ENCODE peak calls at places on chromosome 3, in six cellular contexts. E, Q, L, S, X and D are unnamed samples.

GRCh38 chr3:14885307-14885706 is 62.1 kb upstream of the NR2C2 start:
- DNase-seq in E (no peak), S (no peak), X (no peak), L (no peak), Q (no peak), D (no peak)

GRCh38 chr3:165464736-165465135 is 268.6 kb upstream of the SLITRK3 start:
- DNase-seq in E (no peak), Q (no peak), L (no peak), S (no peak), X (no peak), D (no peak)

GRCh38 chr3:58090351-58090750 is 82.1 kb downstream of the FLNB start:
- DNase-seq in Q (no peak), L (no peak), X (no peak), S (no peak), E (no peak), D (no peak)

GRCh38 chr3:151912041-151912440 is 38.6 kb downstream of the SUCNR1 start:
- DNase-seq in Q (no peak), X (no peak), E (no peak), S (no peak), L (no peak), D (no peak)

GRCh38 chr3:188306435-188306980 is 152.6 kb downstream of the LPP start:
- DNase-seq in S (no peak), X (no peak), L (no peak), E (no peak), Q (no peak), D (no peak)

GRCh38 chr3:55169608-55170010 is 241.8 kb upstream of the LRTM1 start:
- DNase-seq in Q (no peak), X (no peak), E (no peak), L (no peak), S (no peak), D (no peak)

GRCh38 chr3:39101022-39101689 is 6.3 kb downstream of the GORASP1 start:
- DNase-seq in E (no peak), L (peak), X (no peak), S (no peak), Q (no peak), D (peak)

GRCh38 chr3:141938011-141938350 is 61.5 kb downstream of the ATP1B3 start:
- DNase-seq in L (no peak), E (no peak), S (no peak), X (no peak), Q (no peak), D (no peak)

GRCh38 chr3:33980252-33980651 is 181.8 kb downstream of the PDCD6IP start:
- DNase-seq in L (no peak), X (no peak), Q (no peak), E (no peak), S (no peak), D (no peak)

GRCh38 chr3:67593761-67594234 is 60.6 kb downstream of the SUCLG2 start:
- DNase-seq in Q (no peak), L (peak), X (no peak), E (no peak), S (no peak), D (no peak)

GRCh38 chr3:2390926-2391532 is 292.4 kb downstream of the CNTN4 start:
- DNase-seq in Q (no peak), X (no peak), L (no peak), E (no peak), S (no peak), D (no peak)

GRCh38 chr3:102531686-102532085 is 96.9 kb downstream of the ZPLD1 start:
- DNase-seq in L (no peak), Q (no peak), S (no peak), X (no peak), E (no peak), D (no peak)

GRCh38 chr3:102532901-102533300 is 98.1 kb downstream of the ZPLD1 start:
- DNase-seq in X (no peak), S (no peak), L (no peak), E (no peak), Q (no peak), D (no peak)

GRCh38 chr3:102533784-102534183 is 99.0 kb downstream of the ZPLD1 start:
- DNase-seq in L (no peak), E (no peak), X (no peak), Q (no peak), S (no peak), D (no peak)

GRCh38 chr3:102537122-102537521 is 102.3 kb downstream of the ZPLD1 start:
- DNase-seq in X (no peak), Q (no peak), S (no peak), E (no peak), L (no peak), D (no peak)

GRCh38 chr3:102536479-102536878 is 101.7 kb downstream of the ZPLD1 start:
- DNase-seq in S (no peak), L (no peak), X (no peak), E (no peak), Q (peak), D (no peak)
- TF ChIP-seq CTCF in S (peak), L (peak), X (no peak), E (peak), Q (peak), D (peak)

GRCh38 chr3:130539005-130539404 is 22.0 kb downstream of the COL6A6 start:
- DNase-seq in X (no peak), Q (no peak), S (no peak), E (no peak), L (peak), D (peak)
- TF ChIP-seq CTCF in X (no peak), Q (peak), S (peak), E (no peak), L (peak), D (peak)

DNA sequence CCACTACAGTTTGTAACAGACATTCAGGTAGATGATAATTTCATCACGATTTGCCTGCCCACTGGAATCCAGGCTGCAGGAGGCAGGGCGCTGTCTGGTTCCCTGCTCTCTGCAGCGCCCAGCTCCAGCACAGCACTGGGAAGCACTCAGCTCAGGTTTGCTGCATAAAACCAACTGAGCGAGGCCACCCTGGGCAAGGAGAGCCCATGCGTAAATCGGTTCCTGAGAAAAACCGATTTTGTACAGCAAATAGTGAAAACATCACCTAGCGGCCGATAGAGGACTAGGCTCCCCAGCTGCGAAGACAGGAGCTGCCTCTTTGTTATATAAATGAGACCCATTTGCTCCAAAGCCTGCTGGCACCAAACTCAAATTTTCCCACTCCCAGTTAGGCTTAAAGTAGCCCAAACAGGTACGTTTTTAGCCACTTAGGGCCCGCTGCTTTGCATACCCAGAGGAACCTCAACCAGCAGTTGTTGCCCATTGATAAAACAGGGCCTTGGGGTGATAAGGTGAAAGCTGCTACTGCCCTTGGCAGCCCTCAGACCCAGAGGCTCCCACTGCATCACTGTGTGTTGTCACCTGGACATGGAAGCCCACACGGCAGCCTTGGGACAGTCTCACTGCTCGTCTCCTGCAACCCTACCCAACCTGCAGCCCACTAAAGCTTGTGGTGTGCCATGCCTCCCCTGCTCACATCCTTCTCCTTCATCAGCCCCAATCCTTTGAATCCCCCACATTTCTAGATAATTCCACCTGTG is 47.5 kb downstream of the ALDH1L1 start:
- DNase-seq in S (no peak), X (peak), Q (no peak), L (peak), E (peak), D (no peak)
- TF ChIP-seq CTCF in S (no peak), X (no peak), Q (peak), L (peak), E (no peak), D (peak)

DNA sequence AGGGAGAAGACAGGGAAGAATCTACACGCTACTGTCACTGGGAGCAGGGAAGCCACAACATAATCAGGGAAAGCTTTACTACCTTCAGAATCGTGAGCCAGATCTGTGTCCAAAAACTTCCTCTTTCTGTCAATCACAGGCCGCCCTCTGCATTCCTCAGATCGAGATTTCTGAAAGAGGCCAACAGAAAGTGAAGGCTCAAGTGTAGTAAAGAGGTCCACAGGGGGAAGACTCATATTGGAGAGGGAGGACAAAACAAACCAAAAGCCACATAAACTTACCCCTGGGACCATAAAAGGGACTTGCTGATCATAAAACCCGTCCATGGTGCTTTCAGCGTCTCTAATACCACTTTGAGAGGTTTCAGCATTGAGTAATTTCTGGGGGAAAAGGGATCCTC is 3.3 kb downstream of the ETV5 start:
- DNase-seq in X (no peak), L (no peak), S (no peak), Q (no peak), E (no peak), D (no peak)
- TF ChIP-seq CTCF in X (no peak), L (no peak), S (no peak), Q (no peak), E (no peak), D (no peak)

GRCh38 chr3:148962513-148962912 is 28.8 kb upstream of the GYG1 start:
- DNase-seq in S (no peak), E (peak), L (peak), X (no peak), Q (no peak), D (no peak)
- TF ChIP-seq CTCF in S (no peak), E (no peak), L (no peak), X (no peak), Q (no peak), D (no peak)

DNA sequence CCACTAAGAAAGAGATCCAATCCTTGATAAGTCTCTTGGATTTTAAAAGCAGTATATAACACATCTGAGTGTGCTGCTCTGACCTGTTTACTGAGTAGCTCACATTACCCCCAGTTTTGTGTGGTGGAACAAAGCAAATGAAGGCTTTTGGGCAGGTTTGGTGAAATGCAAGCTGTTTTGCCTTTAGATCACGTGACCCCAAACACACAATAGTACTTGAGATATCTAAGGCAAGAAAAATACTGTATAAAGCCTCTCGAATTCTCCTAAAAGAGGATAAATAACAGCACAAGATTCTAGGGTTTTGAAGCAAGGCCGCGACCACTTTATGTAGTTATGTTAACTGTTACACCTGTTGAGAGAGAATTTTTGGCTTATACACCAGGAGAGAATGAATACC is 49.3 kb upstream of the TRIM42 start:
- DNase-seq in X (no peak), Q (no peak), L (no peak), E (no peak), S (no peak), D (no peak)
- TF ChIP-seq CTCF in X (no peak), Q (no peak), L (no peak), E (no peak), S (no peak), D (no peak)

GRCh38 chr3:13051581-13051980 is 21.6 kb downstream of the IQSEC1 start:
- DNase-seq in X (no peak), S (no peak), L (no peak), Q (no peak), E (no peak), D (no peak)

GRCh38 chr3:13053915-13054704 is 19.1 kb downstream of the IQSEC1 start:
- DNase-seq in E (peak), L (no peak), S (no peak), X (no peak), Q (no peak), D (no peak)

GRCh38 chr3:13052191-13052590 is 21.0 kb downstream of the IQSEC1 start:
- DNase-seq in E (peak), Q (no peak), S (no peak), X (no peak), L (no peak), D (no peak)

GRCh38 chr3:13054705-13055285 is 18.4 kb downstream of the IQSEC1 start:
- DNase-seq in Q (no peak), S (no peak), X (no peak), L (no peak), E (peak), D (no peak)

GRCh38 chr3:13053425-13053824 is 19.8 kb downstream of the IQSEC1 start:
- DNase-seq in Q (no peak), X (no peak), L (no peak), E (peak), S (no peak), D (no peak)
- TF ChIP-seq CTCF in Q (no peak), X (no peak), L (no peak), E (no peak), S (no peak), D (no peak)

DNA sequence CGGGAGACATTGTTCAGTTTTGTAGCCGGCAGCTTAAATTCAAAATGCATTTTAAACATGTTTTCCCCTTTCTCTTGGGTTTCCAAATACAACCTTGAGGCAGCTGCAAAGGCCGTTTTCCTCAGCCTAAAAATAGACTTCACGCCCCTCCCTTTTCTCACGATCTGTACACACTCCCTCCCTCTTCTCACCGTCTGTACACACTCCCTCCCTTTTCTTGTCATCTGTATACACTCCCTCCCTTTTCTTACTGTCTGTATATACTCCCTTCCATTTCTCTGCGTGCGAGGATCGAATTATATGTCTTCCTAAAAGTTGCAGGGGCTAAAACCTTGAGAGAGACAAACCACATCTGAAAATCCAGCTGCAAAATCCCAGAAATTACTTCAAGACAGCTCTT is 8.9 kb downstream of the MUC4 start:
- DNase-seq in L (no peak), Q (no peak), S (no peak), E (no peak), X (no peak), D (no peak)
- TF ChIP-seq CTCF in L (no peak), Q (no peak), S (no peak), E (no peak), X (no peak), D (no peak)

GRCh38 chr3:64825404-64825803 is 137.6 kb upstream of the ADAMTS9 start:
- DNase-seq in Q (no peak), E (no peak), X (no peak), S (no peak), L (no peak), D (no peak)

GRCh38 chr3:64829331-64829730 is 141.5 kb upstream of the ADAMTS9 start:
- DNase-seq in L (no peak), E (no peak), X (no peak), Q (no peak), S (no peak), D (no peak)

GRCh38 chr3:64830681-64831080 is 142.9 kb upstream of the ADAMTS9 start:
- DNase-seq in Q (no peak), L (no peak), X (no peak), E (no peak), S (no peak), D (no peak)

GRCh38 chr3:64824281-64824980 is 136.6 kb upstream of the ADAMTS9 start:
- DNase-seq in L (no peak), E (no peak), Q (no peak), X (no peak), S (no peak), D (no peak)

DNA sequence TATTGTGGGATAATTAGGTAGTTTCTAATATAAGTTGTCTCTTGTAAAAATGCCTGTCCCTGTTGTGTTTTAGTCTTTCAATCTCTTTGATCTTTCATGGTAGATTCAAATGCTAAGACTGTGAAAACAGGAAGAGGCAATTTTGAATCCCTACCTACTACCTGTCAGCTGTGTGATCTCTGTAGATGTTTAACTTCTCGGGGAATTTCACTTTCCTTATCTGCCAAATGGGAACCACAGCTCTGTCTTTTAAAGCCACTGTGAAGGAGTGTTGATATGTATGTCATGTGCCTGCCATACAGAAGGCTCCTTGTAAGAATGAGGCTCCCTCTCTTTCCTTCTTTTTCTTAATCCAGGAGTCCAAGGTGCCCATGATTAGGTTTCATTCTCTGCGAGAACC is 139.6 kb upstream of the ADAMTS9 start:
- DNase-seq in Q (no peak), E (no peak), X (no peak), S (no peak), L (no peak), D (no peak)
- TF ChIP-seq CTCF in Q (no peak), E (no peak), X (no peak), S (no peak), L (no peak), D (no peak)